ENCODE peak calls at places on chromosome 18, in five cellular contexts. F, B, U, K and C are unnamed samples.

GRCh38 chr18:45384137-45384998 is 230.9 kb upstream of the SLC14A2 start:
- DNase-seq in F (peak; percentile 59), B (peak; percentile 60), U (peak; percentile 74), K (peak; percentile 75), C (peak; percentile 60)

GRCh38 chr18:62018034-62018760 is 125.4 kb upstream of the RNF152 start:
- DNase-seq in F (peak; percentile 83), B (peak; percentile 97), U (peak; percentile 16), K (no peak), C (no peak)

GRCh38 chr18:27604583-27604982 is 419.5 kb upstream of the CHST9 start:
- DNase-seq in F (no peak), B (peak; percentile 75), U (no peak), K (no peak), C (no peak)

GRCh38 chr18:7566587-7567486 is at the start of gene PTPRM:
- DNase-seq in F (peak; percentile 88), B (peak; percentile 91), U (peak; percentile 88), K (peak; percentile 42), C (peak; percentile 80)

GRCh38 chr18:9765505-9765904 is 57.4 kb downstream of the RAB31 start:
- DNase-seq in F (no peak), B (no peak), U (no peak), K (no peak), C (no peak)

GRCh38 chr18:22932885-22933205 is 283 bp upstream of the RBBP8 start:
- DNase-seq in F (no peak), B (no peak), U (no peak), K (no peak), C (no peak)

GRCh38 chr18:74139888-74140287 is 7.7 kb downstream of the FBXO15 start:
- DNase-seq in F (no peak), B (peak; percentile 43), U (no peak), K (no peak), C (no peak)

GRCh38 chr18:48186861-48187260 is 222.3 kb downstream of the ZBTB7C start:
- DNase-seq in F (no peak), B (no peak), U (no peak), K (no peak), C (no peak)

GRCh38 chr18:79439201-79440023 is 43.7 kb downstream of the NFATC1 start:
- DNase-seq in F (peak; percentile 54), B (peak; percentile 13), U (no peak), K (peak; percentile 24), C (peak; percentile 40)

GRCh38 chr18:58093311-58093790 is 49.3 kb downstream of the NEDD4L start:
- DNase-seq in F (no peak), B (no peak), U (no peak), K (no peak), C (no peak)

GRCh38 chr18:52582516-52582915 is 242.5 kb downstream of the DCC start:
- DNase-seq in F (no peak), B (no peak), U (no peak), K (no peak), C (no peak)

DNA sequence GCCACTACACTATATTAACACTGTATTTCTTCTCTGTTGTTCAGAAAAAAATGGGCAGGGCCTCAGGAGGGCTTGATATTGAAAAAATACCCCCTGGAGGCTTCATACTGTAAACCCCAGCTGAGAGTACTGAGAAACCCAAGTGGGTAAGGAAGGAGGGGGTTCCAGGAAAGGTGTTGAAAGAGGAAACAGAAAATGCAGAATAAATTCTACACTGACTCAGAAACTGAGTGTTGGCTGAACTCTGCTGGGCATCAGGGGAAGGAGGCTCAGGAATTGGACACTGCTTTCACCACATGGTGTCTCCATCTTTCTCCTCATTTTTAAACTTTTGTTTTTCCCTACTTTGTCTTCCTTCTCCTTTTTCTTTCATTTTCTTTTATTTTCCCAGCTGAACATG is 253.7 kb downstream of the DYM start:
- DNase-seq in F (no peak), B (peak; percentile 34), U (no peak), K (no peak), C (no peak)
- TF ChIP-seq CTCF in F (no peak), B (peak; percentile 25), U (no peak), K (no peak), C (no peak)

DNA sequence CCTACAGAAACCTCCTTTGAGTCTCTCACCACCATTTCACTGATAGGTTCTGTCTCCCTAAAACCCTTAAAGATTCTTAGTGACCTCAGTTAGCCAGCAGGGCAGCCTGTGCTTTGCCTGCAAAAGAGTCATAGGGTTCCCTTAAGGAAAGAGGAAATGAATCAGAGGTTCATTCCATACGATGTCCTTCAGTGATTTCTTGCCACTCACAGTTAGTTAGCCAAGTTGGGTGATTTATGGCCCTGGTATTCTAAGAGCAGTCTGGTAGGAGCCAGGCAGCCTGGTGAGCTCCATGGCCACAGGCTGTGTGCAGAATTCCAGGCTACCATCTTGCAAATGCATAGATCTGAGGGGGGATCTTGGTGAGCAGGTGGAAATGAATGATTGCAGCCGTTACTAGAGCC is 18.7 kb upstream of the CCBE1 start:
- DNase-seq in F (no peak), B (peak; percentile 90), U (no peak), K (no peak), C (no peak)
- TF ChIP-seq CTCF in F (no peak), B (no peak), U (no peak), K (no peak), C (no peak)

DNA sequence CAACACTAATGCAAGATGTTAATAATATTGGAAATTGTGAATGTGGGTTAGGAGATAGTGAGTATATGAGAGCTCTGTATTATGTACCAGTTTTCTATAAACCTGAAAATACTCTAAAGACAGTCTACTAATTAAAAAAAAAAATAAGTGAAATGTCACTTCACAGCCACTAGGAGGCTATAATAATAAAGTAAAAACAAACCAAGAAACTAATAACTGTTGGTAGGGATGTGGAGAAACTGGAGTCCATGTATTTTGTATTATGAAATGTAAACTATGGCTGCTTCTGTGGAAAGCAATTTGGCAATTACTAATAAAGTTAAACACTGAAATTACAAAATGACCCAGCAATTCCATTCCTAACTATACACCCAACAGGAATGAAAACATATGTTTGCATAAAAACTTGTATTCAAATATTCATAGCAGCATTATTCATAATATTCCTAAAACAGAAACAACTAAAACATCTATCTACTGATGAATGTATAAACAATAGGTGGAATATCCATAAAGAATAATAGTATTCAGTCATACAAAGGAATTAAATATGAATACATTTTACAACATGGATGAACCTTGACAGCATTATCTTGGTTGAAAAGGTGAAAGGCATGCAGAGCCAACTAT is 36.2 kb downstream of the CCDC178 start:
- DNase-seq in F (no peak), B (peak; percentile 3), U (no peak), K (no peak), C (no peak)
- TF ChIP-seq CTCF in F (no peak), B (peak; percentile 28), U (peak; percentile 34), K (peak; percentile 19), C (peak; percentile 82)

DNA sequence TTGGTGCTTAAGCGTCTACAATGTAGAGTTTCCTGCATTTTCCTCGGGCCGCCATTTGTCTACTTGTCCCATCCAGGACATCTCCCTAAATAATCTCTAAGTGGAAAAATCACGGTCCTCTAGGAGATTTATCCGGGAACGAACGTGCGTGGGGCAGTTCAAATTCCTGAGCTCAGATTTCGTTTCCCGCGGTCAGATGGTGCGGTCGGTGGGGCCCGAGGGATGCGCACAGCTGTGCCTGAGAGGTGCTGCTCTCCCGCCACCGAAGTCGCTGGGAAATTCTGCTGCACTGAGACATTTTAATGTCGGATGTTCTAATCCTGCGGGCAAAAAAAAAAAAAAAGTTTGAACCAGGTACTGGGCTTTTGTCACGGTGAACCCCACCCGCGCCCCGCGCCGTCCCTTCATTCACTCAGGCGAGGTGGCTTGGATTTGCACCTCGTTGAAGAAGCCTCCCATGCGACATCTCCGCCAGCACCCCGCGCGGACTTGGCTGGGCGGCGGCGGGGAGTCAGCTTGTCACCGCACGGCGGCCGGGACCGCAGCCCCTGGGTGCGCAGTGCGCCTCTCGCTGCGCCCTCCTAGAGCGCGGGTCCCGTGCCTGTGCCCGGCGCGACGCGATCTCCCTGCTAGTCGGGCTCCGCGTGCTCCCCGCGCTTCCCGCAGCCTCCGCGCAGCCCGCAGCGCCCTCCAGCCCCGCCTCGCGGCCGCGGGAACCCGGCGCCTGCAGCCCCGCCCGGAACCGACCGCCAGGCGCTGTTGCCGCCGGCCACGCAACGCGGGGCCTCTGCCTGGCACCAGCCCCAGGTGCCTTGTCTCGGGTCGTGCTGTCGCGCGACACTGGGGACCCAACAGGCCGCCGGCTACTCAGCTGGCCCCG is 192.0 kb upstream of the TCF4 start:
- DNase-seq in F (peak; percentile 47), B (peak; percentile 57), U (peak; percentile 26), K (peak; percentile 72), C (peak; percentile 74)
- TF ChIP-seq CTCF in F (no peak), B (peak; percentile 23), U (no peak), K (peak; percentile 16), C (no peak)